ENCODE peak calls at places on chromosomes 4 and X, in ten cellular contexts. G is AG09309; U is omental fat pad; N is HT-29; L is mesendoderm; I is NCI-H1417 treated with DMSO at 0.1 percent for 48 hours; E is CD8-positive, alpha-beta memory T cell; C is hepatic stellate cell; W is HEK293T; Q is glomerular endothelial cell. D is an unnamed sample.

GRCh38 chrX:13911581-13911980 is 94.7 kb upstream of the GPM6B start:
- DNase-seq in G (peak; percentile 17), U (no peak), N (no peak), L (no peak), I (no peak), E (no peak), C (no peak), W (no peak), Q (no peak), D (no peak)

GRCh38 chr4:69748176-69748575 is 12.2 kb downstream of the SULT1B1 start:
- DNase-seq in G (no peak), U (no peak), N (no peak), L (no peak), I (no peak), E (no peak), C (peak; percentile 35), W (no peak), Q (no peak), D (no peak)

GRCh38 chr4:138677651-138678202 is 337.9 kb upstream of the NOCT start:
- DNase-seq in G (no peak), U (no peak), N (no peak), L (no peak), I (no peak), E (no peak), C (no peak), W (no peak), Q (no peak), D (no peak)

GRCh38 chrX:34338046-34338445 is 205.9 kb upstream of the FAM47A start:
- DNase-seq in G (no peak), U (no peak), N (no peak), L (no peak), I (no peak), E (no peak), C (no peak), W (no peak), Q (no peak), D (no peak)

GRCh38 chrX:140701480-140701879 is 8.1 kb upstream of the LINC00632 start:
- DNase-seq in G (no peak), U (no peak), N (peak; percentile 55), L (no peak), I (no peak), E (no peak), C (no peak), W (peak; percentile 35), Q (no peak), D (no peak)

GRCh38 chrX:134482371-134482770 is 22.4 kb downstream of the HPRT1 start:
- DNase-seq in G (no peak), U (no peak), N (no peak), L (no peak), I (no peak), E (no peak), C (no peak), W (no peak), Q (no peak), D (no peak)

GRCh38 chr4:10168151-10168550 is 51.6 kb upstream of the WDR1 start:
- DNase-seq in G (no peak), U (no peak), N (no peak), L (no peak), I (no peak), E (no peak), C (no peak), W (no peak), Q (no peak), D (no peak)

GRCh38 chr4:151744614-151745013 is 16.2 kb downstream of the GATB start:
- DNase-seq in G (peak; percentile 57), U (no peak), N (no peak), L (peak; percentile 96), I (no peak), E (no peak), C (peak; percentile 73), W (peak; percentile 18), Q (peak; percentile 51), D (peak; percentile 93)

GRCh38 chr4:155419266-155419665 is 42.5 kb upstream of the MAP9 start:
- DNase-seq in G (no peak), U (no peak), N (no peak), L (no peak), I (no peak), E (no peak), C (no peak), W (no peak), Q (no peak), D (no peak)

GRCh38 chr4:94766856-94767255 is 9.1 kb downstream of the BMPR1B start:
- DNase-seq in G (peak; percentile 43), U (no peak), N (no peak), L (peak; percentile 24), I (no peak), E (no peak), C (no peak), W (no peak), Q (no peak), D (peak; percentile 6)

GRCh38 chrX:9530848-9531274 is 66.0 kb downstream of the TBL1X start:
- DNase-seq in G (peak; percentile 79), U (peak; percentile 32), N (no peak), L (peak; percentile 97), I (peak; percentile 20), E (peak; percentile 57), C (peak; percentile 82), W (peak; percentile 75), Q (no peak), D (peak; percentile 88)

GRCh38 chr4:169996379-169997245 is 29.6 kb downstream of the MFAP3L start:
- DNase-seq in G (no peak), U (no peak), N (no peak), L (no peak), I (no peak), E (no peak), C (no peak), W (no peak), Q (no peak), D (no peak)

GRCh38 chrX:111035256-111035655 is 60.7 kb upstream of the PAK3 start:
- DNase-seq in G (no peak), U (no peak), N (no peak), L (no peak), I (no peak), E (no peak), C (no peak), W (no peak), Q (no peak), D (no peak)

GRCh38 chr4:156556326-156556725 is 415.3 kb downstream of the PDGFC start:
- DNase-seq in G (no peak), U (no peak), N (no peak), L (no peak), I (no peak), E (no peak), C (no peak), W (no peak), Q (no peak), D (no peak)

GRCh38 chr4:165096776-165097175 is 15.9 kb downstream of the TMEM192 start:
- DNase-seq in G (peak; percentile 5), U (no peak), N (peak; percentile 3), L (peak; percentile 50), I (no peak), E (no peak), C (peak; percentile 31), W (peak; percentile 26), Q (no peak), D (peak; percentile 4)